ENCODE peak calls at places on chromosomes 16 and 17, in four cellular contexts. One of them, this sample, is unnamed. For H3K4me1, the result is how much of the 10 kb centered on the place peaks cover.

GRCh38 chr16:64351116-64351515 is 770.7 kb downstream of the CDH11 start:
- DNase-seq in Peyer's patch: no peak
- DNase-seq in psoas muscle: no peak
- DNase-seq in A549: no peak
- DNase-seq in this sample: no peak

GRCh38 chr16:78230832-78231231 is 131.4 kb downstream of the WWOX start:
- DNase-seq in psoas muscle: no peak
- DNase-seq in Peyer's patch: no peak
- DNase-seq in A549: no peak
- DNase-seq in this sample: no peak

GRCh38 chr17:14396542-14396941 is 95.7 kb downstream of the HS3ST3B1 start:
- DNase-seq in Peyer's patch: no peak
- DNase-seq in psoas muscle: no peak
- DNase-seq in A549: no peak
- DNase-seq in this sample: no peak

GRCh38 chr16:1494711-1495110 is 1.6 kb downstream of the TELO2 start:
- DNase-seq in Peyer's patch: no peak
- DNase-seq in A549: no peak
- DNase-seq in psoas muscle: peak
- DNase-seq in this sample: no peak

GRCh38 chr16:57775661-57776469 is 26.4 kb downstream of the KIFC3 start:
- DNase-seq in A549: no peak
- DNase-seq in psoas muscle: peak
- DNase-seq in Peyer's patch: no peak
- DNase-seq in this sample: peak

GRCh38 chr17:27573971-27574525 is 56.9 kb upstream of the LGALS9 start:
- DNase-seq in psoas muscle: no peak
- DNase-seq in A549: no peak
- DNase-seq in Peyer's patch: no peak
- DNase-seq in this sample: no peak

GRCh38 chr16:14965328-14965727 is 9.5 kb upstream of the PDXDC1 start:
- DNase-seq in A549: no peak
- DNase-seq in Peyer's patch: no peak
- DNase-seq in psoas muscle: no peak
- DNase-seq in this sample: peak

GRCh38 chr16:29777576-29778360 is at the start of gene ZG16:
- DNase-seq in Peyer's patch: no peak
- DNase-seq in A549: no peak
- DNase-seq in psoas muscle: no peak
- DNase-seq in this sample: no peak

GRCh38 chr17:28993645-28994426 is 12.0 kb downstream of the SEZ6 start:
- DNase-seq in Peyer's patch: no peak
- DNase-seq in A549: no peak
- DNase-seq in psoas muscle: no peak
- DNase-seq in this sample: peak

GRCh38 chr17:28999216-28999615 is 6.6 kb downstream of the SEZ6 start:
- DNase-seq in psoas muscle: no peak
- DNase-seq in A549: no peak
- DNase-seq in Peyer's patch: no peak
- DNase-seq in this sample: no peak

GRCh38 chr17:28997811-28998210 is 8.0 kb downstream of the SEZ6 start:
- DNase-seq in A549: no peak
- DNase-seq in psoas muscle: no peak
- DNase-seq in Peyer's patch: no peak
- DNase-seq in this sample: peak

GRCh38 chr17:28993013-28993600 is 12.7 kb downstream of the SEZ6 start:
- DNase-seq in Peyer's patch: no peak
- DNase-seq in A549: peak
- DNase-seq in psoas muscle: no peak
- DNase-seq in this sample: no peak

DNA sequence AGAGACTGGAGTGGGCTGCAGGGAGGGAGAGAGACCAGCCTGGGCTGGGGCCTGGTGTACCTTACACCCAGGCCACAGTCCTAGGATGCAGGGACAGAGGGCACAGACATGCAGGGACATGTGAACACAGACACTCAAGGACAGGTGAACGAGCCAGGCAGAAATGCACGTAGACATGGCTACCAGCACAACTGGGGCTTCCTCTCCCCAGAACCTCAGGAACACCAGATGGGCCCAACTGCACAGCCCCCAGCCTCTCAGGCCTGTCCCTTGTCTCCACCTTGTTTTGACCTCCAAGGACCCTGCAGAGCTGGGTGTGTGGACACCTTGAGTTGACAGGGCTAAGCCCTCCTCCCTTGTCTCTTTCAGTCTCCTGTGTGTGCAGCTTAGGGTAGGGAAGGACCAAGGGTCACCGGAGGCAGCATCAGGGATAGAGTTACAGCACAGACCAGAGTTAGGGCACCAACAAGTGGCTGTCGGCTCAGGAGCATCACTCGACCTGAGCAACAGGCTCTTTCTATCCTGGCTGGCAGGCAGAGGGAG is 9.2 kb downstream of the SEZ6 start:
- DNase-seq in psoas muscle: no peak
- DNase-seq in Peyer's patch: no peak
- DNase-seq in A549: no peak
- DNase-seq in this sample: no peak
- H3K4me3 ChIP-seq in psoas muscle: no peak
- H3K4me3 ChIP-seq in Peyer's patch: no peak
- H3K4me3 ChIP-seq in A549: no peak
- H3K4me3 ChIP-seq in this sample: no peak

DNA sequence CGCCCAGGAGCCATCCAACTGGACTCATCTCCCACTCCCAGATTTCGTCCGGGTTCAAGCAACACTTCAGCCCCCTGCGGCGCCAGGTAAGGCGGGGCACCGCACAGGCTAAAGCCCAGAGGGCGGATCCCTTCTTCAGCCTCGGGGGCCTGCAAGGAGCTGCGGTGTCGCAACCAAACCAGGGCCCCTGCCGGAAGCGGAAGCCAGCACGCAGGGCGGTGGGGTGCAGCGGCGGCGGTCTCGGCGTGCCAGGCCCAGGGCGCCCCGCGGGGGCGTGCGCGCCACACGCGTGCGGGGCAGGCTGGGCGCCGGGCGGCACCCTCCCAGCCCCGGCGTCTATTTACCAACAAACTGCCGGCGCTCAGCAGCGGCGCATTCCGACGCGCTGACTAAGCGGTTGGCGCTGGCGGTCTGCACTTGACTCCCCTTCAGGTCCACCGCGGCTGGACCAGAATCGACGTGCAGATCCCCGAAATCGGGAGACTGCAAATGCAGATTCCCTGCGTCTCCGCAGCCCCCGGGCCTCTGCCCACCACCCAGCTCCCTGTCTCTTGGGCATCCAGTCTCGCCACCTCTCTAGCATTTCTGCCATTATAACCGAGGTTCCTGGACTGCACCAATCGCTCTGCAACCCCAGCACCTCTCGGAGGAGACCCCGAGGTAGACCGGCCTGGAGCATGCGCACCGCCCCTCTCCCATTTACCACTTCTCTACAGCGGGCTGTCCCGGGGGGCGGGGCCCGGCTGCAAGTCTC is 433 bp upstream of the DLX4 start:
- DNase-seq in Peyer's patch: peak
- DNase-seq in psoas muscle: peak
- DNase-seq in A549: peak
- DNase-seq in this sample: peak
- H3K4me1 ChIP-seq in Peyer's patch: under half
- H3K4me1 ChIP-seq in psoas muscle: under half
- H3K4me1 ChIP-seq in A549: under half
- H3K4me1 ChIP-seq in this sample: under half

DNA sequence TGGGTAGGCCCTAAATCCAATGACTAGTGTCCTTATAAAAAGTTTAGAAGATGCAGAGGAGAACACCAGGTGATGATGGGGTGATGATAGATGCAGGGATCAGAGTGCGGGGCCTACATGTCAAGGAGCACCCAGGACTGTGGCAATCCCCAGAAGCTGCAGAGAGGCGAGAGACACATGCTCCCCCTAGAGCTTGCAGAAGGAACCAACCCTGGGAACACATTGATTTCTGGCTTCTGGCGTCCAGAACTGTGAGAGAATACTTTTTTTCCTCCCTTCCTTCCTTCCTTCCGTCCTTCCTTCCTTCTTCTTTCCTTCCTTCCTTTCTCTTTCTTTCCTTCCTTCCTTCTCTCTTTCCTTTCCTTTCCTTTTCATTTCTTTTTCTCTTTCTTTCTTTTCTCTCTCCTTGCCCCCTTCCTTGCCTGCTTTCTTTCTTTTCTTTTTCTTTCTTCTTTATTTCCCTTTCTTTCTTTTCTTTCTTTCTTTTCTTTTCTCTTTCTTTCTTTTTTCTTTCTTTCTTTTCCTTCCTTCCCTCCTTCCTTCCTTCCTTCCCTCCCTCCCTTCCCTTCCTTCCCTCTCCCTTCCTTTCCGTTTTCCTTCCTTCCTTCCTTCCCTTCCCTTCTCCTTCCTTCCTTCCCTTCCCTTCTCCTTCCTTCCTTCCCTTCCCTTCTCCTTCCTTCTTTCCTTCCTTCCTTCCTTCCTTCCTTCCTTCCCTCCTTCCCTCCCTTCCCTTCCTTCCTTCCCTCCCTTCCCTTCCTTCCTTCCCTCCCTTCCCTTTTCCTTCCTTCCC is 134.3 kb downstream of the HAPSTR1 start:
- DNase-seq in psoas muscle: no peak
- DNase-seq in Peyer's patch: no peak
- DNase-seq in A549: no peak
- DNase-seq in this sample: no peak
- TF ChIP-seq CTCF in psoas muscle: peak
- TF ChIP-seq CTCF in Peyer's patch: no peak
- TF ChIP-seq CTCF in A549: peak
- TF ChIP-seq CTCF in this sample: no peak

DNA sequence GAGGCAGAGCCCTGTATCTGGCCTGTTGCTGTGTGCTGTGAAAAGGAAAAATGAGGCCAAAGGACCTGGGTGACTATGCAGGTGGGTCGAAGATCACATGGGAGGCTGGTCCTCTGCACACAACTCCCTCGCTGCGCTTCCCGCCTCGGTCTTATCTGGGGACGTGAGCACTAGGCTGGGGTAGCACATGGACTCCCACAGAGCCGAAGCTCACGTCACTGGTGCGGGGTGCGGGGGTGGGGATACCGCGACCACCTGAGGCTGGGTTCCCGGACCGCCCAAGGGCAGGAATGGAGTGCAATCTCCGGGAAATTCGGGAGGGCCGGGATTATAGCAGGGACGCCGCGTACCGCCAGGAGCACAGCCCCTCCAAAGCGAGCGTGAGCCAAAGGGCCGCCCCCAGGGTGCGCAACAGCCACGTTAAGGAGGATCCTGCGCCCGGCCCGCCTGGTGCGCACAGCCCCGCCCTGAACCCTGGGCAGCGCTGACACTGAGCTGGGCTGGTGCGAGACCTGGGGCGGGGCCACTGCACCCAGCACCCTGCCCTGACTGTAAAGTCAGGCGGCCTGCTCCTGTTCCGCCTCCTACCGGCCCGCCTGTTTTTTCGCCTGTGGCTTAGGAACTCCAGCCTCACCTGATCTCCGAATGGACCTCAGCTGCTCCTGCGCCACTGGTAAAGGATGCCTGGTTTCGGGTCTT is 4.8 kb downstream of the MT1A start:
- DNase-seq in Peyer's patch: peak
- DNase-seq in A549: peak
- DNase-seq in psoas muscle: peak
- DNase-seq in this sample: peak
- H3K4me3 ChIP-seq in Peyer's patch: peak
- H3K4me3 ChIP-seq in A549: peak
- H3K4me3 ChIP-seq in psoas muscle: peak
- H3K4me3 ChIP-seq in this sample: no peak

GRCh38 chr16:88927010-88927409 is 50.0 kb downstream of the CBFA2T3 start:
- DNase-seq in Peyer's patch: no peak
- DNase-seq in psoas muscle: no peak
- DNase-seq in A549: no peak
- DNase-seq in this sample: peak

GRCh38 chr16:88923926-88924833 is 52.8 kb downstream of the CBFA2T3 start:
- DNase-seq in A549: no peak
- DNase-seq in Peyer's patch: no peak
- DNase-seq in psoas muscle: no peak
- DNase-seq in this sample: peak

GRCh38 chr16:88924834-88925539 is 52.0 kb downstream of the CBFA2T3 start:
- DNase-seq in A549: peak
- DNase-seq in psoas muscle: peak
- DNase-seq in Peyer's patch: peak
- DNase-seq in this sample: no peak

GRCh38 chr16:88926374-88926990 is 50.5 kb downstream of the CBFA2T3 start:
- DNase-seq in Peyer's patch: no peak
- DNase-seq in A549: no peak
- DNase-seq in psoas muscle: no peak
- DNase-seq in this sample: no peak

GRCh38 chr16:88925540-88925887 is 51.5 kb downstream of the CBFA2T3 start:
- DNase-seq in Peyer's patch: no peak
- DNase-seq in A549: no peak
- DNase-seq in psoas muscle: no peak
- DNase-seq in this sample: no peak
- H3K4me1 ChIP-seq in Peyer's patch: under half
- H3K4me1 ChIP-seq in A549: under half
- H3K4me1 ChIP-seq in psoas muscle: under half
- H3K4me1 ChIP-seq in this sample: under half

DNA sequence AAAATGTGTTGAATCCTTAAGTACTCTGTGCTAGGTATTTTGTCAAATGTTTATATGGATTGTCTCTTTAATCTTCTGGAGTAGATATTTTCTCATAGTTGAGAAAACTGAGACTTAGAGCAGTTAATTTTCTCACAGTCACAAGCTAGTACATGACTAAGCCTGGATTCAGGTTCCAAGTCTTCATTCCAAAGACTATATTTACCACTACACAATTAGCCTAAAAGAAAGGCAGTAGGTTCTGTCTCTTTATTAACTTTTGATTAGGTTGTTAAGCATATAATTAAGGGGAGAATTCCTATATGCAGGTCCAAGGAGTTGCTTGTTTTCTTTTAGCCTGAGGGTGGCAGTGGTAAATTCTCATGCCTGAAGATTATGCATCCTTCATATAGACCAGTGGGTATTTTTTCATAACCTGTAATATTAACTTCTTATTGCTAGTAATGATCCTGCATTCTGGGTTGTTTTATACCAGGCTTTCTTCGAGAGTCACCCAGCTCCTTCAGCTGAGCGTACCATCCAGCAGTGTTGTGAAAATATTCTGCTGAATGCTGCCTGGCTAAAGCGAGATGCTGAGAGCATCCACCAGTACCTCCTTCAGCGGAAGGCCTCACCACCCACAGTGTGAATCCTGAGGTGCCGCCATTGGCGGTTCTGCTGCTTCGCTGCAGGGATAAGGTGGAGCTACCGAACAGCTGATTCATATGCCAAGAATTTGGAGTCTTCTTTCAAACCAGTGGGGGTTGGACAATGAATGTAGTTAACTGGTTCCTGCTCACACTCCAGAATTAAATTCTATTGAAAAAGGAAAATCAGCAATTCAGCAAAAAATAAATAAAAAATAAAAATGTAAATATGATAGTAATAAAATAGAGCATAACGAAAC is 28.2 kb upstream of the KPNB1 start:
- DNase-seq in A549: peak
- DNase-seq in Peyer's patch: no peak
- DNase-seq in psoas muscle: peak
- DNase-seq in this sample: no peak
- TF ChIP-seq CTCF in A549: peak
- TF ChIP-seq CTCF in Peyer's patch: no peak
- TF ChIP-seq CTCF in psoas muscle: peak
- TF ChIP-seq CTCF in this sample: no peak

GRCh38 chr17:35986643-35987042 is at the start of gene CCL14:
- DNase-seq in A549: no peak
- DNase-seq in psoas muscle: no peak
- DNase-seq in Peyer's patch: no peak
- DNase-seq in this sample: no peak
- H3K4me3 ChIP-seq in A549: no peak
- H3K4me3 ChIP-seq in psoas muscle: peak
- H3K4me3 ChIP-seq in Peyer's patch: no peak
- H3K4me3 ChIP-seq in this sample: no peak

This sample was measured in mucosa of descending colon.